ENCODE peak calls at places on chromosomes 16 and 17, in six cellular contexts. J is spleen, V is HFF-Myc, O is GM06990, M is dorsolateral prefrontal cortex, I is left ventricle myocardium inferior. W is an unnamed sample.

GRCh38 chr17:61384384-61385090 is 15.1 kb upstream of the TBX2 start:
- DNase-seq in J (peak; percentile 61), V (no peak), O (no peak), M (no peak), I (no peak), W (no peak)

GRCh38 chr16:88957887-88958577 is 19.0 kb downstream of the CBFA2T3 start:
- DNase-seq in J (peak; percentile 90), V (no peak), O (no peak), M (no peak), I (peak; percentile 48), W (no peak)

GRCh38 chr17:17812211-17813054 is 24.4 kb downstream of the SREBF1 start:
- DNase-seq in J (peak; percentile 92), V (no peak), O (peak; percentile 80), M (peak; percentile 80), I (peak; percentile 79), W (peak; percentile 86)

GRCh38 chr16:3113765-3114479 is 1.5 kb downstream of the ZNF205 start:
- DNase-seq in J (no peak), V (no peak), O (no peak), M (no peak), I (no peak), W (no peak)

GRCh38 chr16:381788-382717 is at the start of gene PGAP6:
- DNase-seq in J (peak; percentile 93), V (no peak), O (peak; percentile 71), M (peak; percentile 81), I (peak; percentile 68), W (peak; percentile 88)

GRCh38 chr17:2179615-2180295 is 123.8 kb downstream of the SMG6 start:
- DNase-seq in J (no peak), V (peak; percentile 99), O (no peak), M (peak; percentile 55), I (peak; percentile 81), W (no peak)

GRCh38 chr16:74107795-74108610 is 188.6 kb upstream of the PSMD7 start:
- DNase-seq in J (no peak), V (peak; percentile 35), O (no peak), M (no peak), I (no peak), W (no peak)

GRCh38 chr17:19440421-19440820 is 29.4 kb downstream of the RNF112 start:
- DNase-seq in J (no peak), V (no peak), O (no peak), M (no peak), I (no peak), W (no peak)

GRCh38 chr17:63446218-63446980 is at the start of gene CYB561:
- DNase-seq in J (peak; percentile 91), V (no peak), O (peak; percentile 87), M (peak; percentile 78), I (peak; percentile 75), W (peak; percentile 94)

GRCh38 chr17:63446981-63447687 is 1.0 kb upstream of the CYB561 start:
- DNase-seq in J (no peak), V (no peak), O (peak; percentile 63), M (no peak), I (no peak), W (no peak)

GRCh38 chr17:63444457-63444856 is 1.6 kb downstream of the CYB561 start:
- DNase-seq in J (no peak), V (no peak), O (no peak), M (no peak), I (no peak), W (no peak)

GRCh38 chr17:63445065-63445464 is 1.0 kb downstream of the CYB561 start:
- DNase-seq in J (no peak), V (no peak), O (no peak), M (no peak), I (no peak), W (no peak)

DNA sequence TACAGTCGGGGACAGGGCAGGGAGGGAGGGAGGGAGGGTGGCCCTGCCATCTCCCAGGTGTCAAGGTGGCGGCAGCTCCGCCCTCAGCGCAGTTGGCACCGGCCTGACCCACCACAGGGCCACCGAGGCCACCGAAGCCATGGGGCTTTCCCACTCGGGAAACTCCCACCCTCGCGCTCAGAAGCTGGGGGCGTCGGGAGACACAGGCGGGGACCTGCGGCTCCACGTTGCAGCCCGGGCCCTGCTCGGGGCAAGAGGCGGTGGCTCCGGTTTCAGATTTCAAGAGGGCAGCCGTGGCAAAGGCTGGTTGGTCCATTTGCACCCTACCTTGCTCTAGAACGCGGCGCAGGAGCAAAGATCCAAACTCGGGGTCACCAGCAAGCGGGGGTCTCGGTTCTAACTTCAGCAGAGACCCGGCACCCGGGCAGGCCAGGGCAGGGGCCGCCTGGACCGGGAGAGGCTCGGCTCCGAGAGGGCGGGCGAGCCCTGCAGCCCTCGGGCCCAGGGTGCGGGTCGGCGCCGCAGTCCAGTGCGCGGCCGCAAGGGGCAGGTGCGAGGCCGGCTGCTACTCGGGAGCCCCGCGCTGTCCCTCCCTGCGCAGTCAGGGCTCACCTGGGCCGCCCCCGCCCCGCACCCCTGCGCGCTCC is 412 bp downstream of the CYB561 start:
- DNase-seq in J (no peak), V (no peak), O (peak; percentile 66), M (no peak), I (no peak), W (peak; percentile 81)
- TF ChIP-seq CTCF in J (peak; percentile 64), V (peak; percentile 23), O (no peak), M (peak; percentile 20), I (peak; percentile 71), W (peak; percentile 54)

DNA sequence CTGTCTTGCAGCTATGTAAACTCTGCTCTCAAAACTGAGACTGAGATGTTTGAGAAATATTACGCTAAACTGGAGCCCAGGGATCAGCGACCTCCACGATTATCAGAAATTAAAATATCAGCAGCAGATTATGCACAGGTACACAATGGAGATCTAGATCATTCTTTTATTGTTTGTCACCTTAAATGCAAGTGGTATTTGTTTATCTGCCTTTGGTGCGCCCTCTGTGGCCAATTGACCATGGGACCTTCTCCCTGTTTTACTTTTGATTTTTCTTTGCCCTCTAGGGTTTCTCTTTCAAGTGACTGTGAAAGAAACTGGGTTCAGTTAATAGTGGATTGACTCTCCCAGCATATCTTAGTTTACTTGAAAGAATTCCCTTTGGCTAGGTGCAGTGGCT is 42.1 kb downstream of the PRSS54 start:
- DNase-seq in J (no peak), V (no peak), O (no peak), M (no peak), I (no peak), W (no peak)
- TF ChIP-seq CTCF in J (no peak), V (no peak), O (no peak), M (no peak), I (no peak), W (no peak)

GRCh38 chr16:14264560-14264959 is 193.4 kb downstream of the MRTFB start:
- DNase-seq in J (no peak), V (no peak), O (no peak), M (no peak), I (no peak), W (no peak)
- TF ChIP-seq CTCF in J (no peak), V (no peak), O (no peak), M (no peak), I (no peak), W (no peak)

GRCh38 chr17:74354123-74354522 is 7.5 kb downstream of the BTBD17 start:
- DNase-seq in J (peak; percentile 88), V (no peak), O (peak; percentile 68), M (peak; percentile 62), I (peak; percentile 45), W (peak; percentile 79)
- TF ChIP-seq CTCF in J (peak; percentile 74), V (peak; percentile 57), O (peak; percentile 88), M (no peak), I (peak; percentile 65), W (peak; percentile 48)

DNA sequence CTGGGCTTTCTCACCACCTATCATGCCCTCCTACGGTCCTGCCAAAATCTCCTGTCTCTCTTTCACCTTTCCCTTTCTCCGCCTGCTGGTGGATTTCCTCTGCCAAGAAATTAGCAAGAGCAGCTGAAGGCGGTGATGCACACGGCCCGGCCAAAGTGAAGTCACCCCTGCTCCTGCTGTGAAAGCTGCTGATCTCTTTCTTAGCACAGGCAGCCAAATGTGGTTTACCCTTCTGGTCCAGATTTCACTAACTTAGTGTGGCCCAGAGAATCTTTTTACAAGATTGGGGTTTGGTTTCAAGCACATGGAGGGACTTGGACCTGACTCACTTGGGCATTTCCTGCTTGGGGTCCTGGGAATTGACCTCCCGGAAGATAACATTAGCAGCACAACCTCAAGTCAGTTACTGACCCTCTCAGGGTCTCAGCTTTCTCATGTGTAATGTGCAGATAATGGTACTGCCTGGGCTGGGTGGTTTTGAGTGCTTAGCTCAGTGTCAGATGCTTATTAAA is 155.7 kb downstream of the SOCS1 start:
- DNase-seq in J (no peak), V (peak; percentile 96), O (peak; percentile 68), M (no peak), I (peak; percentile 62), W (no peak)
- TF ChIP-seq CTCF in J (no peak), V (peak; percentile 56), O (peak; percentile 36), M (no peak), I (peak; percentile 53), W (no peak)